ENCODE peak calls at places on chromosome 17, in seven cellular contexts. P, F, L, T, I, R and A are unnamed samples.

GRCh38 chr17:21019976-21020575 is 22.7 kb downstream of the USP22 start:
- DNase-seq in P (no peak), F (no peak), L (no peak), T (peak; percentile 37), I (no peak), R (no peak), A (no peak)

GRCh38 chr17:45223541-45224528 is 2.1 kb downstream of the FMNL1 start:
- DNase-seq in P (peak; percentile 64), F (no peak), L (no peak), T (no peak), I (no peak), R (no peak), A (no peak)

GRCh38 chr17:47719411-47720152 is 13.5 kb upstream of the TBX21 start:
- DNase-seq in P (no peak), F (no peak), L (no peak), T (no peak), I (no peak), R (no peak), A (no peak)

GRCh38 chr17:1031711-1032110 is 34.8 kb downstream of the TIMM22 start:
- DNase-seq in P (no peak), F (no peak), L (peak; percentile 85), T (peak; percentile 32), I (peak; percentile 87), R (peak; percentile 83), A (no peak)

GRCh38 chr17:21242780-21243515 is 10.3 kb downstream of the NATD1 start:
- DNase-seq in P (no peak), F (no peak), L (peak; percentile 58), T (no peak), I (no peak), R (peak; percentile 59), A (no peak)

GRCh38 chr17:67375761-67376160 is 1.3 kb upstream of the PITPNC1 start:
- DNase-seq in P (no peak), F (no peak), L (no peak), T (no peak), I (no peak), R (no peak), A (no peak)

GRCh38 chr17:16997514-16998429 is 25.9 kb upstream of the TNFRSF13B start:
- DNase-seq in P (peak; percentile 83), F (no peak), L (peak; percentile 65), T (no peak), I (no peak), R (no peak), A (no peak)

GRCh38 chr17:29165800-29166506 is 14.2 kb downstream of the MYO18A start:
- DNase-seq in P (no peak), F (no peak), L (no peak), T (no peak), I (no peak), R (no peak), A (no peak)

GRCh38 chr17:50834126-50834785 is 1.1 kb upstream of the WFIKKN2 start:
- DNase-seq in P (no peak), F (no peak), L (no peak), T (no peak), I (no peak), R (no peak), A (no peak)

GRCh38 chr17:4003501-4004421 is 39.5 kb upstream of the ATP2A3 start:
- DNase-seq in P (no peak), F (no peak), L (no peak), T (peak; percentile 84), I (no peak), R (peak; percentile 54), A (no peak)

GRCh38 chr17:2233441-2233947 is 70.1 kb downstream of the SMG6 start:
- DNase-seq in P (no peak), F (no peak), L (peak; percentile 22), T (peak; percentile 23), I (no peak), R (peak; percentile 26), A (no peak)

GRCh38 chr17:50209133-50209471 is 7.7 kb upstream of the COL1A1 start:
- DNase-seq in P (no peak), F (no peak), L (no peak), T (no peak), I (peak; percentile 31), R (no peak), A (no peak)

GRCh38 chr17:5757306-5757907 is 173.1 kb upstream of the NLRP1 start:
- DNase-seq in P (no peak), F (no peak), L (no peak), T (no peak), I (no peak), R (no peak), A (no peak)

DNA sequence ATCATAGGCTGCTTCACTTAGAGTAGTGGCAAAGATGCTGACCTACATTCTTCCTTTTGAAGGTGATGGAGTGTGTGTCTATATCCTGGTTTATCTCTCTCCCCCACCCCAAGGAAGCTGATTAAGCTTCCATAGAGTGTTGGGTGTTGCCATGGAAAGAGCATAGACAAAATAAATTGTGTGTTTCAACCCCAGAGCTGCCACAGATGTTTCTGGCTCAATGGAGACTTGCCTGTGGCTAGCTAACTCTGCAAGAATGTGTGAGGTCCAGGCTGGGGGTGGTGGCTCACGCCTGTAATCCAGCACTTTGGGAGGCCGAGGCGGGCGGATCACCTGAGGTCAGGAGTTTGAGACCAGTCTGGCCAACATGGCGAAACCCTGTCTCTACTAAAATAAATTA is 4.5 kb upstream of the RARA start:
- DNase-seq in P (no peak), F (no peak), L (no peak), T (no peak), I (no peak), R (no peak), A (no peak)
- H3K4me3 ChIP-seq in P (no peak overlapping the region), F (no peak overlapping the region), L (no peak overlapping the region), T (no peak overlapping the region), I (no peak overlapping the region), R (no peak overlapping the region), A (no peak overlapping the region)

GRCh38 chr17:57772774-57773173 is 27.7 kb upstream of the CCDC182 start:
- DNase-seq in P (no peak), F (no peak), L (no peak), T (no peak), I (no peak), R (no peak), A (no peak)
- TF ChIP-seq CTCF in P (no peak), F (no peak), L (no peak), T (no peak), I (no peak), R (no peak), A (no peak)

DNA sequence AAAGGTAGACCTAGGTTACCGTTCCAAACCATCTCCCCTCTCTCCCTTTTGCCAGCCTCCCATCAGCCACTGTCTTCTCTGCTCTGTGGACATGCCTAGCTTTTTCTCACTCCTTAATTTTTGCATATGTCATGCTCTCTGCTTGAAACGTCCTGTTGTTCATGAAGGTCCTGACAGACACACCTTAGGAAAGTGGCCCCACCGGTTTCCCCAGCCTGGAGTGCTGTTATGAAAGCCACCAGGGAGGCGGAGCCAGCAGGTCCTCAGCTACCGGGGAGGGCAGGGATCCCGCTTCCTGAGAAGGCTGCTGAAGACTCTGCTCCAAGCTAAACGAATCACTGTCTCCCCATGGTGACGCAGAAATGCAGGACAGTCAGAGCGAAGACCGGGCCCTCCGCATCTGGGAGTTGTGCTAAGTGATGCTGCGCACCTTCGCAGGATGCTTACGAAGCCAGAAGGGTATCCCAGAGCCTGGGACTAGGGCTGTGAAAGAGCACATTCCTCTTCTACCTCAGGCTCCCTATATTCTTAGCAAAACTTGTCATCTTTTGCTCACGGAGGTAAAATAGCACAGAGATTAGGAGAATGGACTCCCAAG is 2.3 kb upstream of the SLC16A11 start:
- DNase-seq in P (peak; percentile 69), F (peak; percentile 71), L (no peak), T (peak; percentile 93), I (no peak), R (no peak), A (no peak)
- H3K4me3 ChIP-seq in P (peak overlapping the region; percentile 42), F (peak overlapping the region; percentile 65), L (peak overlapping the region; percentile 37), T (no peak overlapping the region), I (peak overlapping the region; percentile 29), R (peak overlapping the region; percentile 24), A (peak overlapping the region; percentile 51)

DNA sequence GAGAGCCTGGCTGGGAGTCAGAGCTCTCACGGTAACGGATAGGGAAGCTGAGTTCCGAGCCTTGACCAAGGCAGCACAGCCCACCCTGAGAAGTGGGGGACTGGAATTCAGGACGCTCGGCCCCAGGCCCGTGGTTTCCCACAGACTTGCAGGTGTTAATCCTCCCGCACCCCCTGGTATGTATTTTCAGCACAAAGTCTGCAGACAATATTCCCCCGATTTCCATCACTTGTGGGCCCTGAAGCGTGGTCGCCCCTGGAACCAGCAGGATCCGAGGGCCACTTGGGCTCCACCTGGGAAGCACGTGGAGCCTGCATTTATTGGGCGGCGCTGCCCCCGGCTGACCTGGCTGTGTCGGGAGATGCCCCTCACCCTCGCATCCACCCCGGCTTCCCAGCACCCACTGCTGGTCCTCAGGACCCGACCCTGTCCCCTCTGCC is 60.2 kb downstream of the WSB1 start:
- DNase-seq in P (no peak), F (no peak), L (peak; percentile 18), T (no peak), I (no peak), R (no peak), A (no peak)
- TF ChIP-seq CTCF in P (no peak), F (no peak), L (no peak), T (no peak), I (peak; percentile 2), R (peak; percentile 1), A (no peak)

DNA sequence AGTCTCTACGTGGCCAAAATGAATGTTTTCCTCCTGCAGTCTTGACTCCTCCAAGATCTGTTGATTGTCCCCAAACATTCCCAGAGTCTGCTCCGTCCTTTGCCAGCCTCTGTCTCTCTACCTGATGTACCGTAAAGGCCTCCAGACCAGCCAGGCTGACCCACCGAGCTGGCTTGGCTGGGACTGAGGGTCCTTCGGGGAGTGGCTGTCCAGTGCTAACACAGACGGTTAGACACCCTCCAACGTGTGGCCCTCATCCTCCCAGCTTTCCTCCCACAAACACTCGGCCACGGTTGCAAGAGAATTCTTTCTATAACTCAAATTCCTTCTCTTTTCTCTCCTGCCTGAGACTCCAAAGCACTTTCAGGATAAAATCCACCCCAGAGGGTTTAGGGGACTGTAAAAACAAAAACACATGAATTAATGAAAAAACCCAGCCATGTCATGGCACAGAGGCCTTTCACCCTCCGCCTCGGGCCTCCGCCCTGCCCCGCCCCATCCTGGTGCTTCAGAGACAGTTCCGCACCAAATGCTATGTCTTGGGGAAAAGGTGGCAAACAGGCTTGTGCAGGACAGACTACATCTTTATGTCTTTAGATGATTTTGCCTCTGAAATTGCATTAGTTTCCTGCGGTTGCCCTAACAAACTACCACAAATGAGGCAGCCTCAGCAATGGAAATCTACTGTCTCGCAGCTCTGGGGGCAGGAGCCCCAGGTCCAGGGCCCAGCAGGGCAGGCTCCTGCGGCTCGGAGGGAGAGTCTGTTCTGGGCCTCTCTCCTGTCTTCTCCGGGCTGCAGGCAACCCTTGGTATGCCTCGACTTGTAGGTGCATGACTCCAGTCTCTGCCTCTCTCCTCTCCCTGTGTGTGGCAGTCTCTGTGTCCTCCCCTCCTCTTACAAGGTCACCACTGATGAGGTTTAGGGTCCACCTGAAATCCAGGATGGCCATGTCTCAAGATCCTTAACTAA is 72.5 kb upstream of the CBX4 start:
- DNase-seq in P (no peak), F (no peak), L (no peak), T (no peak), I (no peak), R (no peak), A (no peak)
- H3K4me3 ChIP-seq in P (no peak overlapping the region), F (no peak overlapping the region), L (no peak overlapping the region), T (no peak overlapping the region), I (no peak overlapping the region), R (no peak overlapping the region), A (no peak overlapping the region)